ENCODE peak calls at places on chromosomes 16 and 17, in nine cellular contexts. E is H9; N is uterus; P is neural crest cell; J is substantia nigra; B is GM12878; W is activated CD8-positive, alpha-beta T cell treated with anti-CD3 and anti-CD28 coated beads for 36 hours; V is activated naive CD4-positive, alpha-beta T cell; L is GM12865. G is an unnamed sample.

GRCh38 chr16:48613061-48613957 is 3.3 kb upstream of the N4BP1 start:
- DNase-seq in E (no peak), N (no peak), P (no peak), J (no peak), B (no peak), W (peak), V (peak), L (peak), G (no peak)

GRCh38 chr17:7035591-7036368 is at the start of gene SLC16A13:
- DNase-seq in E (peak), N (peak), P (peak), J (peak), B (peak), W (peak), V (peak), L (peak), G (peak)

GRCh38 chr17:74860229-74860998 is 729 bp upstream of the GRIN2C start:
- DNase-seq in E (peak), N (no peak), P (no peak), J (no peak), B (no peak), W (peak), V (no peak), L (no peak), G (no peak)

GRCh38 chr17:34764716-34765115 is 185.3 kb downstream of the TMEM132E start:
- DNase-seq in E (peak), N (no peak), P (no peak), J (no peak), B (no peak), W (no peak), V (no peak), L (no peak), G (no peak)

GRCh38 chr17:36808181-36808661 is 129.1 kb upstream of the LHX1 start:
- DNase-seq in E (peak), N (no peak), P (peak), J (no peak), B (no peak), W (no peak), V (no peak), L (no peak), G (no peak)

GRCh38 chr17:68776451-68776850 is 175.3 kb upstream of the FAM20A start:
- DNase-seq in E (no peak), N (no peak), P (no peak), J (no peak), B (no peak), W (no peak), V (no peak), L (no peak), G (no peak)

GRCh38 chr16:87132361-87133014 is 184.7 kb downstream of the C16orf95 start:
- DNase-seq in E (no peak), N (no peak), P (peak), J (peak), B (no peak), W (no peak), V (no peak), L (no peak), G (no peak)

GRCh38 chr17:69853533-69854262 is 221.3 kb upstream of the KCNJ16 start:
- DNase-seq in E (no peak), N (no peak), P (no peak), J (no peak), B (no peak), W (no peak), V (no peak), L (no peak), G (no peak)

GRCh38 chr16:75288596-75289120 is 37.2 kb upstream of the BCAR1 start:
- DNase-seq in E (no peak), N (no peak), P (no peak), J (no peak), B (peak), W (peak), V (no peak), L (peak), G (no peak)

GRCh38 chr16:9647981-9648701 is 534.1 kb downstream of the GRIN2A start:
- DNase-seq in E (no peak), N (no peak), P (peak), J (no peak), B (no peak), W (no peak), V (no peak), L (peak), G (no peak)

GRCh38 chr17:50890675-50891516 is 24.7 kb upstream of the TOB1 start:
- DNase-seq in E (no peak), N (no peak), P (no peak), J (no peak), B (no peak), W (no peak), V (no peak), L (no peak), G (no peak)

GRCh38 chr17:69227536-69227935 is 1.1 kb downstream of the ABCA10 start:
- DNase-seq in E (no peak), N (no peak), P (no peak), J (no peak), B (no peak), W (no peak), V (no peak), L (peak), G (no peak)

GRCh38 chr16:84462296-84463210 is 41.9 kb downstream of the MEAK7 start:
- DNase-seq in E (peak), N (no peak), P (no peak), J (no peak), B (no peak), W (no peak), V (no peak), L (no peak), G (no peak)

GRCh38 chr16:5016967-5017677 is 16.6 kb downstream of the NAGPA start:
- DNase-seq in E (no peak), N (no peak), P (no peak), J (no peak), B (no peak), W (no peak), V (no peak), L (no peak), G (no peak)

GRCh38 chr17:41116292-41116691 is 1.9 kb downstream of the KRTAP4-11 start:
- DNase-seq in E (no peak), N (no peak), P (no peak), J (no peak), B (no peak), W (no peak), V (no peak), L (no peak), G (no peak)

GRCh38 chr16:80480664-80481063 is 60.1 kb upstream of the DYNLRB2 start:
- DNase-seq in E (no peak), N (no peak), P (no peak), J (no peak), B (peak), W (no peak), V (no peak), L (peak), G (no peak)

GRCh38 chr16:80751167-80751566 is 53.2 kb downstream of the CDYL2 start:
- DNase-seq in E (no peak), N (no peak), P (no peak), J (no peak), B (no peak), W (no peak), V (no peak), L (no peak), G (no peak)

GRCh38 chr17:20226814-20227482 is 217.8 kb downstream of the SPECC1 start:
- DNase-seq in E (peak), N (peak), P (peak), J (peak), B (no peak), W (peak), V (peak), L (peak), G (peak)

GRCh38 chr17:73546121-73546520 is 98.1 kb downstream of the SDK2 start:
- DNase-seq in E (no peak), N (no peak), P (no peak), J (no peak), B (no peak), W (no peak), V (no peak), L (no peak), G (no peak)

GRCh38 chr17:9402590-9403199 is 172.9 kb downstream of the STX8 start:
- DNase-seq in E (peak), N (no peak), P (peak), J (no peak), B (no peak), W (peak), V (no peak), L (peak), G (no peak)

GRCh38 chr17:35764123-35764991 is 3.7 kb downstream of the C17orf50 start:
- DNase-seq in E (peak), N (peak), P (peak), J (peak), B (peak), W (peak), V (peak), L (peak), G (peak)

GRCh38 chr17:49136335-49136734 is 3.8 kb downstream of the B4GALNT2 start:
- DNase-seq in E (no peak), N (no peak), P (no peak), J (no peak), B (no peak), W (no peak), V (no peak), L (no peak), G (no peak)

GRCh38 chr16:78832100-78832499 is 732.6 kb downstream of the WWOX start:
- DNase-seq in E (no peak), N (no peak), P (no peak), J (no peak), B (no peak), W (no peak), V (no peak), L (no peak), G (no peak)

GRCh38 chr16:72664122-72664479 is 383.8 kb downstream of the ZFHX3 start:
- DNase-seq in E (no peak), N (no peak), P (no peak), J (no peak), B (no peak), W (no peak), V (no peak), L (no peak), G (no peak)

GRCh38 chr17:81852237-81852636 is 8.1 kb downstream of the P4HB start:
- DNase-seq in E (no peak), N (no peak), P (no peak), J (no peak), B (no peak), W (no peak), V (no peak), L (no peak), G (no peak)

GRCh38 chr16:15948532-15949209 is 745 bp upstream of the ABCC1 start:
- DNase-seq in E (no peak), N (no peak), P (no peak), J (no peak), B (no peak), W (peak), V (no peak), L (peak), G (no peak)

GRCh38 chr17:1109606-1110523 is 69.9 kb downstream of the ABR start:
- DNase-seq in E (peak), N (no peak), P (peak), J (no peak), B (no peak), W (peak), V (peak), L (peak), G (no peak)

GRCh38 chr17:29909604-29910003 is 20.4 kb downstream of the SSH2 start:
- DNase-seq in E (no peak), N (no peak), P (no peak), J (no peak), B (no peak), W (no peak), V (no peak), L (no peak), G (no peak)

GRCh38 chr16:89958068-89958467 is 9.5 kb downstream of the DEF8 start:
- DNase-seq in E (peak), N (no peak), P (peak), J (no peak), B (no peak), W (no peak), V (no peak), L (peak), G (no peak)

GRCh38 chr17:35299108-35299507 is 56.2 kb downstream of the SLFN5 start:
- DNase-seq in E (no peak), N (no peak), P (no peak), J (no peak), B (no peak), W (no peak), V (no peak), L (no peak), G (no peak)

GRCh38 chr17:28416703-28417311 is 10.8 kb upstream of the SLC46A1 start:
- DNase-seq in E (peak), N (no peak), P (peak), J (peak), B (no peak), W (peak), V (peak), L (peak), G (peak)

GRCh38 chr17:82399601-82400101 is 18.5 kb upstream of the HEXD start:
- DNase-seq in E (no peak), N (no peak), P (no peak), J (no peak), B (no peak), W (no peak), V (no peak), L (no peak), G (no peak)